ENCODE peak calls at places on chromosome 7, in ten cellular contexts. One of them, this sample, is unnamed.

GRCh38 chr7:53094191-53094590 is 58.8 kb downstream of the POM121L12 start:
- DNase-seq in coronary artery: no peak
- DNase-seq in kidney epithelial cell: no peak
- DNase-seq in AG04449: no peak
- DNase-seq in AG04450: no peak
- DNase-seq in WERI-Rb-1: no peak
- DNase-seq in NB4: no peak
- DNase-seq in HL-60: no peak
- DNase-seq in gastrocnemius medialis: no peak
- DNase-seq in fibroblast of lung: no peak
- DNase-seq in this sample: no peak

GRCh38 chr7:95404316-95404715 is 8.1 kb upstream of the PON3 start:
- DNase-seq in AG04449: no peak
- DNase-seq in HL-60: no peak
- DNase-seq in WERI-Rb-1: peak
- DNase-seq in coronary artery: no peak
- DNase-seq in kidney epithelial cell: no peak
- DNase-seq in fibroblast of lung: peak
- DNase-seq in AG04450: no peak
- DNase-seq in NB4: no peak
- DNase-seq in gastrocnemius medialis: no peak
- DNase-seq in this sample: no peak

GRCh38 chr7:77349141-77349540 is 67.0 kb downstream of the GSAP start:
- DNase-seq in fibroblast of lung: no peak
- DNase-seq in NB4: peak
- DNase-seq in AG04450: no peak
- DNase-seq in gastrocnemius medialis: no peak
- DNase-seq in AG04449: no peak
- DNase-seq in coronary artery: no peak
- DNase-seq in WERI-Rb-1: no peak
- DNase-seq in HL-60: no peak
- DNase-seq in kidney epithelial cell: peak
- DNase-seq in this sample: no peak

GRCh38 chr7:8277394-8277982 is 15.5 kb upstream of the ICA1 start:
- DNase-seq in NB4: peak
- DNase-seq in kidney epithelial cell: no peak
- DNase-seq in AG04450: no peak
- DNase-seq in WERI-Rb-1: no peak
- DNase-seq in gastrocnemius medialis: no peak
- DNase-seq in HL-60: no peak
- DNase-seq in AG04449: no peak
- DNase-seq in coronary artery: no peak
- DNase-seq in fibroblast of lung: no peak
- DNase-seq in this sample: peak

GRCh38 chr7:122919643-122920181 is 33.5 kb upstream of the CADPS2 start:
- DNase-seq in NB4: no peak
- DNase-seq in fibroblast of lung: no peak
- DNase-seq in coronary artery: no peak
- DNase-seq in gastrocnemius medialis: no peak
- DNase-seq in HL-60: no peak
- DNase-seq in kidney epithelial cell: no peak
- DNase-seq in WERI-Rb-1: no peak
- DNase-seq in AG04450: no peak
- DNase-seq in AG04449: no peak
- DNase-seq in this sample: no peak

GRCh38 chr7:141989996-141990395 is 5.7 kb upstream of the MGAM start:
- DNase-seq in WERI-Rb-1: no peak
- DNase-seq in gastrocnemius medialis: no peak
- DNase-seq in AG04450: no peak
- DNase-seq in HL-60: no peak
- DNase-seq in AG04449: no peak
- DNase-seq in coronary artery: no peak
- DNase-seq in fibroblast of lung: no peak
- DNase-seq in kidney epithelial cell: no peak
- DNase-seq in NB4: peak
- DNase-seq in this sample: no peak

GRCh38 chr7:75921479-75921878 is 6.5 kb downstream of the POR start:
- DNase-seq in NB4: peak
- DNase-seq in HL-60: no peak
- DNase-seq in WERI-Rb-1: no peak
- DNase-seq in kidney epithelial cell: no peak
- DNase-seq in coronary artery: no peak
- DNase-seq in fibroblast of lung: peak
- DNase-seq in AG04449: no peak
- DNase-seq in AG04450: no peak
- DNase-seq in gastrocnemius medialis: no peak
- DNase-seq in this sample: no peak

GRCh38 chr7:132446666-132447217 is 129.5 kb downstream of the PLXNA4 start:
- DNase-seq in coronary artery: no peak
- DNase-seq in HL-60: no peak
- DNase-seq in kidney epithelial cell: no peak
- DNase-seq in NB4: no peak
- DNase-seq in gastrocnemius medialis: no peak
- DNase-seq in AG04449: no peak
- DNase-seq in fibroblast of lung: no peak
- DNase-seq in AG04450: no peak
- DNase-seq in WERI-Rb-1: no peak
- DNase-seq in this sample: no peak

GRCh38 chr7:155356323-155357105 is 58.8 kb downstream of the INSIG1 start:
- DNase-seq in HL-60: no peak
- DNase-seq in AG04450: no peak
- DNase-seq in gastrocnemius medialis: no peak
- DNase-seq in coronary artery: no peak
- DNase-seq in kidney epithelial cell: no peak
- DNase-seq in AG04449: no peak
- DNase-seq in WERI-Rb-1: peak
- DNase-seq in NB4: peak
- DNase-seq in fibroblast of lung: no peak
- DNase-seq in this sample: peak

GRCh38 chr7:27560706-27561235 is 101.9 kb downstream of the HIBADH start:
- DNase-seq in NB4: no peak
- DNase-seq in WERI-Rb-1: no peak
- DNase-seq in coronary artery: no peak
- DNase-seq in AG04450: peak
- DNase-seq in HL-60: no peak
- DNase-seq in fibroblast of lung: peak
- DNase-seq in kidney epithelial cell: peak
- DNase-seq in AG04449: peak
- DNase-seq in gastrocnemius medialis: no peak
- DNase-seq in this sample: no peak
- H3K4me3 ChIP-seq in NB4: no peak
- H3K4me3 ChIP-seq in WERI-Rb-1: no peak
- H3K4me3 ChIP-seq in coronary artery: no peak
- H3K4me3 ChIP-seq in AG04450: no peak
- H3K4me3 ChIP-seq in HL-60: no peak
- H3K4me3 ChIP-seq in fibroblast of lung: no peak
- H3K4me3 ChIP-seq in kidney epithelial cell: no peak
- H3K4me3 ChIP-seq in AG04449: no peak
- H3K4me3 ChIP-seq in gastrocnemius medialis: no peak
- H3K4me3 ChIP-seq in this sample: no peak

GRCh38 chr7:101714097-101714496 is 85.0 kb upstream of the MYL10 start:
- DNase-seq in coronary artery: no peak
- DNase-seq in WERI-Rb-1: no peak
- DNase-seq in AG04449: no peak
- DNase-seq in kidney epithelial cell: no peak
- DNase-seq in HL-60: no peak
- DNase-seq in gastrocnemius medialis: no peak
- DNase-seq in AG04450: no peak
- DNase-seq in NB4: no peak
- DNase-seq in fibroblast of lung: no peak
- DNase-seq in this sample: no peak
- H3K4me3 ChIP-seq in coronary artery: no peak
- H3K4me3 ChIP-seq in WERI-Rb-1: no peak
- H3K4me3 ChIP-seq in AG04449: no peak
- H3K4me3 ChIP-seq in kidney epithelial cell: no peak
- H3K4me3 ChIP-seq in HL-60: no peak
- H3K4me3 ChIP-seq in gastrocnemius medialis: no peak
- H3K4me3 ChIP-seq in AG04450: no peak
- H3K4me3 ChIP-seq in NB4: no peak
- H3K4me3 ChIP-seq in fibroblast of lung: no peak
- H3K4me3 ChIP-seq in this sample: no peak

DNA sequence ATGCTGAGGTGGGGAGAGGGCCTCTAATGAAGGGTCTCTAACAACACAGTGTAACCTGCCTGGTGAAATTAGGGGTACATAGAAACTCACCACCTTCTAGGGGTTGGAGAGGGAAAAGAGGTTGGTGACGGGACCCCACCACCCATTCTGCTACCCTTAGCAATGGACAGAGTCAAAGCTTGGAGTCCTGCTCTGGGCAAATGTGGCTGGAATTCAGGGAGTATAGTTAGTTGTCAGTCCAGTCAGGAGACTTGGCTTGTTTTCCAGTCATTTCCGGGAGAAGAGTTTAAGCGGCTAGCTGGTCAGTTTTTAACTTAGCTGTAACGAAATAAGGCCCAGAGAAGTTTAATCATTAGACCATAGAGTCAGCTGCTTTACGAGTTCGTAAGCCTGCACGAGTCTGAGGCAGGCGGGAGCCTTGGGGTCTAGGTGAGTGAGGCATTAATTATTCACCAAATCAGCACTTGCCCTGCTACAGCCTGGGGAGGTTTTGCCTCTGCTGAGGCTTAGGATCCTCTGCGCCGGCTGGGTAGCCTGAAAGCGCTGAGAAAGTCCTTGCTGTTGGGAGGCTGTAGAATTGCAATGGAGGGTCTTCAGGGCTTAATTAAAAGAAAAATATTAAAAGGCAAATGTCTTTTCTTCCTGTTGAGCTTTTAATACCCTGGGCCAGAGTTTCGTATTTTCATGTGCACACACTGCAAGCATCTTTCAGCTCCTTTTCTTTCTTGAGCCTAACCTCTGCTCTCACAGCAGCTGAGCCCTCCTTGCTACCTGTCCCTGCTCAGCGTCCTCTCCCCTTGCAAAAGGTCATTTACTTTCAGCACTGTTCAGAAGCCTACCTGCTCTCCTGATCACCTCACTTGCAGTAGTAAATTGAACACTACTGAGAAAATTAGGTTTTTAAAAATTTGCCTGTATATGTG is 1.5 kb upstream of the LAMB1 start:
- DNase-seq in NB4: no peak
- DNase-seq in AG04449: no peak
- DNase-seq in gastrocnemius medialis: no peak
- DNase-seq in coronary artery: no peak
- DNase-seq in WERI-Rb-1: no peak
- DNase-seq in kidney epithelial cell: peak
- DNase-seq in AG04450: no peak
- DNase-seq in HL-60: no peak
- DNase-seq in fibroblast of lung: peak
- DNase-seq in this sample: peak
- H3K4me3 ChIP-seq in NB4: no peak
- H3K4me3 ChIP-seq in AG04449: no peak
- H3K4me3 ChIP-seq in gastrocnemius medialis: no peak
- H3K4me3 ChIP-seq in coronary artery: no peak
- H3K4me3 ChIP-seq in WERI-Rb-1: no peak
- H3K4me3 ChIP-seq in kidney epithelial cell: peak
- H3K4me3 ChIP-seq in AG04450: no peak
- H3K4me3 ChIP-seq in HL-60: no peak
- H3K4me3 ChIP-seq in fibroblast of lung: no peak
- H3K4me3 ChIP-seq in this sample: no peak

DNA sequence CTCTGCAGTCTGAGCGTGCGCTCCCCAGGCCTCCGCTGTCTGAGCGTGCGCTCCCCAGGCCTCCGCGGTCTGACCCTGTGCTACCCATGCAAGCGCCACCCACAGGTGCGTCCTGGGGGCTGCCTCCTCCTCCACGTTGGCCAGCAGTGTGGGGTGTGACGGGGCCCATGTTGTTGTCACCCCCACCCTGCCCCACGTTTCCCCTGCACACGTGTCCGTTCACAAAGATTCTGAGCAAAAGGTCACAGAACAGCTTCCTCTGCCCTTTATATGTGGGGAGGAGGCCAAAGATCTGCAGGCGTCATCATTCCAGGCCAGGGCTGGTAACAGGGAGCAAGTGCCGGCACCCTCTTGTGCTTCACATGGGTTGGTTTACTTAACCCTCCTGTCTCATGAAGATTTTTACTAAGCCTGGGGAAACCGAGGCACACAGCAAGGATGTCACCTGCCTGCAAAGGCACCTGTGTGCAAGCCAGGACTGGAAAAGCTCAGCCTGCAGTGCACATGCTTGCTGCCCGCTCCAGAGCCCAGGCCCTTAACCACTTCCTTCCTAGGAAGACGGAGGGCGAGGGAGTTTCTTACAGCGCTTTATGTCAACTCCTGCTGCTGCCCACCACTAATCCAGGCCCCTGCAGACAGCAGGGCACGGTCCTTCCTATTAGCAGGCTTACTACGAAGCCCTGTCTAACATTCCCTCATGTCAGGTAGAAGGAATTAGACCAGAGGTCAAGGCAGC is 4.8 kb downstream of the GPR146 start:
- DNase-seq in gastrocnemius medialis: no peak
- DNase-seq in fibroblast of lung: no peak
- DNase-seq in coronary artery: no peak
- DNase-seq in NB4: peak
- DNase-seq in HL-60: no peak
- DNase-seq in AG04449: no peak
- DNase-seq in AG04450: no peak
- DNase-seq in kidney epithelial cell: no peak
- DNase-seq in WERI-Rb-1: no peak
- DNase-seq in this sample: no peak
- H3K4me3 ChIP-seq in gastrocnemius medialis: no peak
- H3K4me3 ChIP-seq in fibroblast of lung: no peak
- H3K4me3 ChIP-seq in coronary artery: no peak
- H3K4me3 ChIP-seq in NB4: peak
- H3K4me3 ChIP-seq in HL-60: no peak
- H3K4me3 ChIP-seq in AG04449: no peak
- H3K4me3 ChIP-seq in AG04450: no peak
- H3K4me3 ChIP-seq in kidney epithelial cell: no peak
- H3K4me3 ChIP-seq in WERI-Rb-1: no peak
- H3K4me3 ChIP-seq in this sample: no peak

GRCh38 chr7:114806590-114807167 is 115.2 kb upstream of the MDFIC start:
- DNase-seq in kidney epithelial cell: no peak
- DNase-seq in gastrocnemius medialis: no peak
- DNase-seq in NB4: no peak
- DNase-seq in HL-60: no peak
- DNase-seq in fibroblast of lung: peak
- DNase-seq in AG04450: no peak
- DNase-seq in WERI-Rb-1: peak
- DNase-seq in AG04449: no peak
- DNase-seq in coronary artery: no peak
- DNase-seq in this sample: no peak
- H3K4me3 ChIP-seq in kidney epithelial cell: no peak
- H3K4me3 ChIP-seq in gastrocnemius medialis: no peak
- H3K4me3 ChIP-seq in NB4: no peak
- H3K4me3 ChIP-seq in HL-60: no peak
- H3K4me3 ChIP-seq in fibroblast of lung: no peak
- H3K4me3 ChIP-seq in AG04450: no peak
- H3K4me3 ChIP-seq in WERI-Rb-1: no peak
- H3K4me3 ChIP-seq in AG04449: no peak
- H3K4me3 ChIP-seq in coronary artery: no peak
- H3K4me3 ChIP-seq in this sample: no peak

DNA sequence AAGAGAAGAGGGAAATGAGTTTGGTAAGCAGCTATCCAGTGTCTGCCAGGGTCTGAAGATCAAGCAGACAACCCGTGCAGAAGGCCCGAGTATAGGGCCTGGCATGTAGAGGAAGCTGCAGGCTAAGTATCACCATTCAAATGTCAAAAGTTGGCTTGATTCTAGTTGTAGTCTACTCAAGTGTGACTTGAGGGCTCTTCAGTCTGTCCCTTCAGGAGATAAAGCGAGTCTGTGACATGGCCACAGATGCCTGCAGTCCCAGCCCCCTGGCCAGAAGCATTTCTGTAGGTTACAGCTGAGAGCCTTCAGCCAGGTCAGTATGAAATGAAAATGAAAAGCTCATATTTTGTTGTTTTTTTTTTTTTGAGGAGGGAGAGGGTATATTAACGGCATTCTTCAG is 97.8 kb upstream of the EEPD1 start:
- DNase-seq in fibroblast of lung: no peak
- DNase-seq in HL-60: no peak
- DNase-seq in AG04449: no peak
- DNase-seq in WERI-Rb-1: no peak
- DNase-seq in AG04450: no peak
- DNase-seq in kidney epithelial cell: no peak
- DNase-seq in NB4: no peak
- DNase-seq in coronary artery: no peak
- DNase-seq in gastrocnemius medialis: no peak
- DNase-seq in this sample: no peak
- H3K4me3 ChIP-seq in fibroblast of lung: no peak
- H3K4me3 ChIP-seq in HL-60: no peak
- H3K4me3 ChIP-seq in AG04449: no peak
- H3K4me3 ChIP-seq in WERI-Rb-1: no peak
- H3K4me3 ChIP-seq in AG04450: no peak
- H3K4me3 ChIP-seq in kidney epithelial cell: no peak
- H3K4me3 ChIP-seq in NB4: no peak
- H3K4me3 ChIP-seq in coronary artery: no peak
- H3K4me3 ChIP-seq in gastrocnemius medialis: no peak
- H3K4me3 ChIP-seq in this sample: no peak

This sample was measured in H7.